ENCODE peak calls at places on chromosomes 1 and 21, in five cellular contexts. One of them, this sample, is unnamed.

GRCh38 chr1:154967331-154967950 is 3.1 kb downstream of the SHC1 start:
- DNase-seq in bronchial epithelial cell: no peak
- DNase-seq in tibial artery: no peak
- DNase-seq in cardiac fibroblast: no peak
- DNase-seq in pancreas: no peak
- DNase-seq in this sample: no peak

GRCh38 chr1:233326995-233327937 is at the start of gene MAP3K21:
- DNase-seq in tibial artery: peak; percentile 75
- DNase-seq in pancreas: peak; percentile 99
- DNase-seq in cardiac fibroblast: no peak
- DNase-seq in bronchial epithelial cell: peak; percentile 85
- DNase-seq in this sample: peak; percentile 16

GRCh38 chr1:26237230-26237966 is 3.4 kb downstream of the CEP85 start:
- DNase-seq in tibial artery: no peak
- DNase-seq in cardiac fibroblast: peak; percentile 65
- DNase-seq in bronchial epithelial cell: peak; percentile 56
- DNase-seq in pancreas: no peak
- DNase-seq in this sample: peak; percentile 47

GRCh38 chr1:22121421-22121911 is 21.4 kb downstream of the WNT4 start:
- DNase-seq in cardiac fibroblast: no peak
- DNase-seq in tibial artery: no peak
- DNase-seq in bronchial epithelial cell: no peak
- DNase-seq in pancreas: no peak
- DNase-seq in this sample: no peak

GRCh38 chr1:27967884-27968466 is 8.2 kb downstream of the XKR8 start:
- DNase-seq in tibial artery: no peak
- DNase-seq in pancreas: no peak
- DNase-seq in bronchial epithelial cell: no peak
- DNase-seq in cardiac fibroblast: peak; percentile 12
- DNase-seq in this sample: no peak

GRCh38 chr1:50735443-50735842 is 224.6 kb downstream of the FAF1 start:
- DNase-seq in pancreas: no peak
- DNase-seq in tibial artery: no peak
- DNase-seq in cardiac fibroblast: peak; percentile 63
- DNase-seq in bronchial epithelial cell: peak; percentile 25
- DNase-seq in this sample: peak; percentile 56

GRCh38 chr1:34865573-34865972 is 6.0 kb upstream of the SMIM12 start:
- DNase-seq in bronchial epithelial cell: no peak
- DNase-seq in pancreas: no peak
- DNase-seq in tibial artery: no peak
- DNase-seq in cardiac fibroblast: no peak
- DNase-seq in this sample: no peak

GRCh38 chr1:237672748-237673147 is 218.0 kb downstream of the ZP4 start:
- DNase-seq in pancreas: no peak
- DNase-seq in tibial artery: no peak
- DNase-seq in bronchial epithelial cell: peak; percentile 5
- DNase-seq in cardiac fibroblast: no peak
- DNase-seq in this sample: no peak

GRCh38 chr1:111990878-111991760 is 1.7 kb upstream of the KCND3 start:
- DNase-seq in tibial artery: peak; percentile 51
- DNase-seq in pancreas: peak; percentile 87
- DNase-seq in cardiac fibroblast: peak; percentile 26
- DNase-seq in bronchial epithelial cell: peak; percentile 70
- DNase-seq in this sample: peak; percentile 33

GRCh38 chr1:202154766-202155477 is 5.5 kb downstream of the PTPN7 start:
- DNase-seq in tibial artery: no peak
- DNase-seq in cardiac fibroblast: peak; percentile 69
- DNase-seq in bronchial epithelial cell: peak; percentile 71
- DNase-seq in pancreas: no peak
- DNase-seq in this sample: peak; percentile 76

GRCh38 chr1:38577385-38577784 is 282.2 kb downstream of the RRAGC start:
- DNase-seq in tibial artery: no peak
- DNase-seq in bronchial epithelial cell: no peak
- DNase-seq in cardiac fibroblast: no peak
- DNase-seq in pancreas: no peak
- DNase-seq in this sample: no peak

GRCh38 chr1:157030728-157031127 is 14.8 kb downstream of the ARHGEF11 start:
- DNase-seq in tibial artery: no peak
- DNase-seq in pancreas: no peak
- DNase-seq in bronchial epithelial cell: no peak
- DNase-seq in cardiac fibroblast: no peak
- DNase-seq in this sample: no peak

GRCh38 chr1:61011514-61012263 is 70.7 kb upstream of the NFIA start:
- DNase-seq in bronchial epithelial cell: no peak
- DNase-seq in pancreas: no peak
- DNase-seq in cardiac fibroblast: no peak
- DNase-seq in tibial artery: no peak
- DNase-seq in this sample: no peak

GRCh38 chr1:196897158-196897828 is 9.4 kb downstream of the CFHR4 start:
- DNase-seq in pancreas: no peak
- DNase-seq in cardiac fibroblast: peak; percentile 11
- DNase-seq in bronchial epithelial cell: no peak
- DNase-seq in tibial artery: no peak
- DNase-seq in this sample: no peak

GRCh38 chr21:41559658-41560599 is 52.0 kb upstream of the TMPRSS2 start:
- DNase-seq in tibial artery: no peak
- DNase-seq in pancreas: no peak
- DNase-seq in cardiac fibroblast: peak; percentile 57
- DNase-seq in bronchial epithelial cell: peak; percentile 40
- DNase-seq in this sample: peak; percentile 50

GRCh38 chr1:51969038-51969705 is 21.3 kb downstream of the RAB3B start:
- DNase-seq in tibial artery: no peak
- DNase-seq in cardiac fibroblast: peak; percentile 97
- DNase-seq in bronchial epithelial cell: peak; percentile 52
- DNase-seq in pancreas: no peak
- DNase-seq in this sample: peak; percentile 77

GRCh38 chr1:28512058-28512611 is 6.3 kb downstream of the RCC1 start:
- DNase-seq in tibial artery: no peak
- DNase-seq in pancreas: no peak
- DNase-seq in cardiac fibroblast: peak; percentile 42
- DNase-seq in bronchial epithelial cell: peak; percentile 13
- DNase-seq in this sample: no peak

GRCh38 chr1:8315573-8316475 is 2.1 kb upstream of the SLC45A1 start:
- DNase-seq in cardiac fibroblast: no peak
- DNase-seq in bronchial epithelial cell: no peak
- DNase-seq in tibial artery: no peak
- DNase-seq in pancreas: no peak
- DNase-seq in this sample: no peak

GRCh38 chr1:179709841-179710329 is 33.2 kb upstream of the FAM163A start:
- DNase-seq in pancreas: peak; percentile 16
- DNase-seq in cardiac fibroblast: peak; percentile 92
- DNase-seq in bronchial epithelial cell: peak; percentile 37
- DNase-seq in tibial artery: no peak
- DNase-seq in this sample: peak; percentile 95

GRCh38 chr1:55257958-55258357 is 42.8 kb upstream of the USP24 start:
- DNase-seq in tibial artery: no peak
- DNase-seq in cardiac fibroblast: no peak
- DNase-seq in bronchial epithelial cell: no peak
- DNase-seq in pancreas: no peak
- DNase-seq in this sample: no peak

GRCh38 chr1:178241057-178241456 is 147.2 kb downstream of the RASAL2 start:
- DNase-seq in tibial artery: no peak
- DNase-seq in pancreas: no peak
- DNase-seq in cardiac fibroblast: peak; percentile 79
- DNase-seq in bronchial epithelial cell: peak; percentile 93
- DNase-seq in this sample: peak; percentile 63

GRCh38 chr21:44833663-44834062 is 15.8 kb upstream of the SUMO3 start:
- DNase-seq in tibial artery: no peak
- DNase-seq in cardiac fibroblast: no peak
- DNase-seq in pancreas: no peak
- DNase-seq in bronchial epithelial cell: no peak
- DNase-seq in this sample: no peak

GRCh38 chr21:45975017-45975595 is 6.5 kb upstream of the COL6A1 start:
- DNase-seq in tibial artery: peak; percentile 67
- DNase-seq in cardiac fibroblast: peak; percentile 48
- DNase-seq in pancreas: no peak
- DNase-seq in bronchial epithelial cell: no peak
- DNase-seq in this sample: peak; percentile 50

GRCh38 chr1:89821322-89822108 is 683 bp downstream of the LRRC8D start:
- DNase-seq in pancreas: peak; percentile 68
- DNase-seq in bronchial epithelial cell: no peak
- DNase-seq in cardiac fibroblast: peak; percentile 32
- DNase-seq in tibial artery: no peak
- DNase-seq in this sample: no peak

GRCh38 chr1:66729130-66729922 is 22.9 kb upstream of the DYNLT5 start:
- DNase-seq in pancreas: no peak
- DNase-seq in bronchial epithelial cell: peak; percentile 79
- DNase-seq in tibial artery: no peak
- DNase-seq in cardiac fibroblast: no peak
- DNase-seq in this sample: peak; percentile 41

GRCh38 chr1:234500269-234500668 is 21.3 kb upstream of the TARBP1 start:
- DNase-seq in pancreas: no peak
- DNase-seq in bronchial epithelial cell: peak; percentile 78
- DNase-seq in tibial artery: peak; percentile 50
- DNase-seq in cardiac fibroblast: peak; percentile 60
- DNase-seq in this sample: no peak

GRCh38 chr1:208269338-208269666 is 25.1 kb upstream of the PLXNA2 start:
- DNase-seq in pancreas: no peak
- DNase-seq in tibial artery: no peak
- DNase-seq in bronchial epithelial cell: no peak
- DNase-seq in cardiac fibroblast: no peak
- DNase-seq in this sample: no peak

GRCh38 chr1:20168547-20169491 is 17.1 kb upstream of the UBXN10 start:
- DNase-seq in pancreas: no peak
- DNase-seq in bronchial epithelial cell: no peak
- DNase-seq in cardiac fibroblast: no peak
- DNase-seq in tibial artery: no peak
- DNase-seq in this sample: no peak

GRCh38 chr1:163046071-163046470 is 23.1 kb upstream of the RGS4 start:
- DNase-seq in cardiac fibroblast: peak; percentile 86
- DNase-seq in pancreas: no peak
- DNase-seq in tibial artery: no peak
- DNase-seq in bronchial epithelial cell: peak; percentile 53
- DNase-seq in this sample: peak; percentile 41

GRCh38 chr1:30005972-30006619 is 717.3 kb downstream of the MATN1 start:
- DNase-seq in bronchial epithelial cell: peak; percentile 82
- DNase-seq in cardiac fibroblast: no peak
- DNase-seq in pancreas: no peak
- DNase-seq in tibial artery: no peak
- DNase-seq in this sample: no peak

GRCh38 chr1:88998716-88999115 is 6.3 kb upstream of the KYAT3 start:
- DNase-seq in cardiac fibroblast: peak; percentile 80
- DNase-seq in bronchial epithelial cell: peak; percentile 70
- DNase-seq in pancreas: no peak
- DNase-seq in tibial artery: no peak
- DNase-seq in this sample: peak; percentile 83

GRCh38 chr1:226064168-226064815 is 1.8 kb downstream of the H3-3A start:
- DNase-seq in cardiac fibroblast: peak; percentile 44
- DNase-seq in bronchial epithelial cell: peak; percentile 46
- DNase-seq in pancreas: no peak
- DNase-seq in tibial artery: no peak
- DNase-seq in this sample: peak; percentile 33

DNA sequence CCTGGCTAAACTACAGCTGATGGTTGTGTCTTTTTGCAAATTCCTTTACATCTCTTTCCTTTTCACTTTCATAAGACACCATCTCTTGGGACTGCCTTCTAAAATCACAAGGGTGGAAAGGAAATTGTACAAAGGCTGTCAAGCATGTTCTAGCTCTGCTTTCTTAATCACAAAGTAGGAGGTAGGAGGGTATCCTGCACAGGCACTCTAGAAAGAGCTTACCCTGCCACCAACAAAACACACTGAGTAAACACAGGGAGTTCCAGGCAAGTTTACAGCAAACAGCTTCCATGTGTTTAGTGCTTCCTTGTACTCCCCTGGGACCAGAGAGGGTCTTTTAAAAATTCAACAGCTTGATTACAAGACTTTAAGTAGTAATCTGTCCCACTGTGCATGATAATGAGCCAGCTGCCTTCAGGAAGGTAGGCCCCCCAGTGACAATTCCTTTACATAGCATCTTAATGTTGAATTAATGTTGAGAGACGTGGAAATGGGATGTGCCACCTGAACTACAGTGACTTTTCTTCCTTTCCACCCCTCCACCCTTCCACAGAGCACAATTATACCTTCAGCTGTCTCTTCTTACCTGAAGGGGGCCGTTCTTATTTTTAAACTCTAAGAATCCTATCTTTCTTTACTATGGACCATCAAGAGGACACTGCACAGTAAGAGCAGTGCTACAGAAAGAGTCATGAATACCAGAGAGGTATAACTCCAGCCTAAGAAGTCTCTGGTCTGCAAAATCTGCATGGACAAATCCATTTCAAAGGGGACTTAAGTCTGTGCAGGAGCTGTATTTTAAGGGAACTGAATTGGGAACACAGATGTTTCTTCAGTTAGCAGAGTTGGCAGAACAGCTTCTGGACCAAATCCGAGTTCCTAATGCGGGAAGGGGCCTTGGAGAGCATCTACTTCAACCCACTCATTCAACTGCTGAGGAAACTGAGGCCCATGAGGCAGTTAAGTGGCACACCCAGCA is 2.2 kb downstream of the PLPP3 start:
- DNase-seq in cardiac fibroblast: peak; percentile 59
- DNase-seq in pancreas: peak; percentile 36
- DNase-seq in tibial artery: peak; percentile 37
- DNase-seq in bronchial epithelial cell: peak; percentile 18
- DNase-seq in this sample: peak; percentile 64
- H3K4me3 ChIP-seq in cardiac fibroblast: peak overlapping the region; percentile 93
- H3K4me3 ChIP-seq in pancreas: peak overlapping the region; percentile 98
- H3K4me3 ChIP-seq in tibial artery: peak overlapping the region; percentile 95
- H3K4me3 ChIP-seq in bronchial epithelial cell: no peak overlapping the region
- H3K4me3 ChIP-seq in this sample: peak overlapping the region; percentile 90

GRCh38 chr1:2213576-2214505 is 14.3 kb upstream of the SKI start:
- DNase-seq in cardiac fibroblast: peak; percentile 89
- DNase-seq in tibial artery: peak; percentile 90
- DNase-seq in bronchial epithelial cell: no peak
- DNase-seq in pancreas: peak; percentile 29
- DNase-seq in this sample: peak; percentile 89
- H3K4me3 ChIP-seq in cardiac fibroblast: no peak overlapping the region
- H3K4me3 ChIP-seq in tibial artery: peak overlapping the region; percentile 51
- H3K4me3 ChIP-seq in bronchial epithelial cell: no peak overlapping the region
- H3K4me3 ChIP-seq in pancreas: no peak overlapping the region
- H3K4me3 ChIP-seq in this sample: no peak overlapping the region

GRCh38 chr1:36203027-36203553 is 21.2 kb upstream of the THRAP3 start:
- DNase-seq in pancreas: no peak
- DNase-seq in bronchial epithelial cell: no peak
- DNase-seq in tibial artery: no peak
- DNase-seq in cardiac fibroblast: no peak
- DNase-seq in this sample: no peak

GRCh38 chr1:36207339-36207738 is 16.9 kb upstream of the THRAP3 start:
- DNase-seq in bronchial epithelial cell: peak; percentile 24
- DNase-seq in pancreas: peak; percentile 50
- DNase-seq in tibial artery: peak; percentile 91
- DNase-seq in cardiac fibroblast: peak; percentile 49
- DNase-seq in this sample: peak; percentile 72

GRCh38 chr1:36203554-36204346 is 20.5 kb upstream of the THRAP3 start:
- DNase-seq in bronchial epithelial cell: no peak
- DNase-seq in pancreas: peak; percentile 54
- DNase-seq in cardiac fibroblast: peak; percentile 63
- DNase-seq in tibial artery: peak; percentile 78
- DNase-seq in this sample: peak; percentile 77

GRCh38 chr1:36206323-36206858 is 17.9 kb upstream of the THRAP3 start:
- DNase-seq in cardiac fibroblast: no peak
- DNase-seq in tibial artery: no peak
- DNase-seq in bronchial epithelial cell: no peak
- DNase-seq in pancreas: no peak
- DNase-seq in this sample: no peak

GRCh38 chr1:36204347-36204909 is 19.8 kb upstream of the THRAP3 start:
- DNase-seq in cardiac fibroblast: no peak
- DNase-seq in pancreas: no peak
- DNase-seq in bronchial epithelial cell: no peak
- DNase-seq in tibial artery: peak; percentile 49
- DNase-seq in this sample: peak; percentile 56
- H3K4me3 ChIP-seq in cardiac fibroblast: no peak overlapping the region
- H3K4me3 ChIP-seq in pancreas: no peak overlapping the region
- H3K4me3 ChIP-seq in bronchial epithelial cell: no peak overlapping the region
- H3K4me3 ChIP-seq in tibial artery: peak overlapping the region; percentile 20
- H3K4me3 ChIP-seq in this sample: no peak overlapping the region

GRCh38 chr1:209756608-209757445 is 974 bp downstream of the TRAF3IP3 start:
- DNase-seq in cardiac fibroblast: no peak
- DNase-seq in tibial artery: no peak
- DNase-seq in bronchial epithelial cell: no peak
- DNase-seq in pancreas: peak; percentile 31
- DNase-seq in this sample: no peak
- H3K4me3 ChIP-seq in cardiac fibroblast: no peak overlapping the region
- H3K4me3 ChIP-seq in tibial artery: no peak overlapping the region
- H3K4me3 ChIP-seq in bronchial epithelial cell: no peak overlapping the region
- H3K4me3 ChIP-seq in pancreas: peak overlapping the region; percentile 26
- H3K4me3 ChIP-seq in this sample: no peak overlapping the region